ENCODE peak calls at places on chromosomes 3 and 15, in seven cellular contexts. S is HepG2, R is GM12878, N is H1, X is SK-N-SH, D is K562, L is GM12892. O is an unnamed sample.

GRCh38 chr3:61278713-61279112 is 27.5 kb upstream of the FHIT start:
- DNase-seq in N (no peak), S (no peak), X (no peak), L (no peak), D (no peak), R (no peak), O (no peak)

GRCh38 chr3:14148041-14148985 is 23.5 kb downstream of the TMEM43 start:
- DNase-seq in L (no peak), R (no peak), S (peak), X (peak), N (peak), D (no peak), O (no peak)

GRCh38 chr3:137509354-137510045 is 254.6 kb upstream of the SOX14 start:
- DNase-seq in S (peak), L (no peak), X (peak), D (no peak), R (no peak), N (no peak), O (no peak)

GRCh38 chr3:3031358-3031757 is 78.8 kb downstream of the IL5RA start:
- DNase-seq in L (no peak), D (no peak), S (no peak), R (no peak), N (no peak), X (no peak), O (no peak)

GRCh38 chr15:52042051-52042851 is 23.2 kb downstream of the MAPK6 start:
- DNase-seq in X (no peak), D (peak), R (no peak), S (no peak), L (no peak), N (no peak), O (no peak)

GRCh38 chr3:113218011-113218678 is 6.8 kb downstream of the BOC start:
- DNase-seq in D (no peak), N (no peak), L (no peak), R (no peak), S (peak), X (no peak), O (no peak)

GRCh38 chr15:43376017-43376705 is 5.3 kb downstream of the TUBGCP4 start:
- DNase-seq in S (peak), R (peak), L (peak), X (peak), D (peak), N (peak), O (peak)

GRCh38 chr15:84099181-84099580 is 136.4 kb upstream of the GOLGA6L4 start:
- DNase-seq in L (no peak), X (no peak), S (no peak), R (peak), N (no peak), D (no peak), O (no peak)

GRCh38 chr15:35170216-35170615 is 85.1 kb upstream of the NANOGP8 start:
- DNase-seq in D (no peak), S (no peak), X (no peak), L (no peak), N (no peak), R (no peak), O (no peak)

GRCh38 chr3:66181764-66182163 is 39.0 kb upstream of the SLC25A26 start:
- DNase-seq in S (no peak), R (no peak), L (no peak), D (no peak), X (no peak), N (no peak), O (no peak)

GRCh38 chr3:123663977-123664376 is 79.1 kb upstream of the HACD2 start:
- DNase-seq in R (no peak), X (no peak), N (no peak), S (no peak), D (no peak), L (no peak), O (no peak)

GRCh38 chr3:185930393-185931107 is 7.3 kb downstream of the TRA2B start:
- DNase-seq in R (no peak), S (no peak), L (no peak), D (no peak), X (no peak), N (no peak), O (no peak)

GRCh38 chr3:34942256-34942655 is 697.1 kb upstream of the ARPP21 start:
- DNase-seq in R (no peak), S (no peak), D (no peak), X (no peak), N (no peak), L (no peak), O (no peak)

GRCh38 chr3:137972401-137972800 is 37.6 kb upstream of the CLDN18 start:
- DNase-seq in N (no peak), R (no peak), X (no peak), D (no peak), S (no peak), L (no peak), O (no peak)

GRCh38 chr15:50669611-50670010 is 17.0 kb downstream of the TRPM7 start:
- DNase-seq in X (no peak), L (no peak), N (no peak), D (no peak), S (no peak), R (no peak), O (no peak)

GRCh38 chr3:171690291-171690690 is 120.0 kb downstream of the PLD1 start:
- DNase-seq in X (no peak), R (peak), D (no peak), L (no peak), N (no peak), S (no peak), O (no peak)

DNA sequence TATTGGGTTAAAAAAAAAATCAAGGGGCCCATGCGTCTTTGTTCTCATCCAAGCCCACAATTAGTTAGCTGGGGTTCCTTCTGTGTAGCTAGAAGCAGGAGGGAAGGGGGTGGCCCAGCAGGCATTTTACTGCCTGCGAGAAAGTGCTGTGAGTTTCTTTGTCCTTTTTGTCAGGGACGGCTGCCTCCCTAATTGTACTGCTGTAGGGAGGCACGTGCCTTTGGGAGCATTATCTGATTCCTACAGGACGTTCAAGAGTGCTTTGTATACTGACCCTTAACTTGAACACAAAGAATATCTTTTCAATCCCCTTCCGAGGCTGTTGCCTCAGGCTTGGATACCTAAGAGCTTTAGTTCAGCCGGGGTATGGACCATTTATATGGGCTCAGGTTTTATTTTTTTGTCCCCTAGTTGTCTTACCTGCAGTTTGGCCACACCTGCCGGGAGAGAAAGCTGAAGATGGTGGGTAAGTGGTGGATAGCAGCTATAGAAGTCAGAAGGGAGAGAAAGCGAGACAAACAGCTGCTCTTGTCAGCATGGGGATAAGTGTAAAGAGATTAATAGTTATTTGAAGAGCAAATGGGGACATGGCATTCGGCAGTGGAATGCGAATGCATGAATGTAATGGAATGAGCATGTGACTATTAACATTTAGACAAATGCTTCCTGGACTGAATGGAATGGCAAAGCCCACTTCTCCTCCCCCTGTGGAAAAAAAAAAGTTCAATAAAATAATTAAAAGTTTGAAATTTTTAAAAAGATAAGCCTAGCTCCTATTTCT is 175.2 kb downstream of the TP63 start:
- DNase-seq in N (no peak), L (no peak), R (no peak), S (no peak), X (no peak), D (no peak), O (no peak)
- TF ChIP-seq TAF1 in N (no peak), L (no peak), R (no peak), S (no peak), X (no peak), D (no peak), O (no peak)

GRCh38 chr3:51706788-51707731 is at the start of gene GRM2:
- DNase-seq in S (peak), D (peak), L (no peak), N (peak), R (no peak), X (peak), O (no peak)
- TF ChIP-seq TAF1 in S (no peak), D (no peak), L (no peak), N (peak), R (no peak), X (no peak), O (no peak)

GRCh38 chr3:151109401-151109800 is 23.9 kb downstream of the MED12L start:
- DNase-seq in D (no peak), S (peak), X (no peak), L (no peak), N (no peak), R (no peak), O (no peak)

GRCh38 chr3:151112731-151113130 is 27.3 kb downstream of the MED12L start:
- DNase-seq in R (no peak), S (no peak), N (no peak), D (no peak), L (no peak), X (no peak), O (no peak)

GRCh38 chr3:151107177-151107576 is 21.7 kb downstream of the MED12L start:
- DNase-seq in X (no peak), S (no peak), N (no peak), R (no peak), L (no peak), D (no peak), O (no peak)

GRCh38 chr3:151106311-151106710 is 20.8 kb downstream of the MED12L start:
- DNase-seq in L (no peak), X (no peak), R (no peak), S (no peak), D (no peak), N (no peak), O (no peak)

DNA sequence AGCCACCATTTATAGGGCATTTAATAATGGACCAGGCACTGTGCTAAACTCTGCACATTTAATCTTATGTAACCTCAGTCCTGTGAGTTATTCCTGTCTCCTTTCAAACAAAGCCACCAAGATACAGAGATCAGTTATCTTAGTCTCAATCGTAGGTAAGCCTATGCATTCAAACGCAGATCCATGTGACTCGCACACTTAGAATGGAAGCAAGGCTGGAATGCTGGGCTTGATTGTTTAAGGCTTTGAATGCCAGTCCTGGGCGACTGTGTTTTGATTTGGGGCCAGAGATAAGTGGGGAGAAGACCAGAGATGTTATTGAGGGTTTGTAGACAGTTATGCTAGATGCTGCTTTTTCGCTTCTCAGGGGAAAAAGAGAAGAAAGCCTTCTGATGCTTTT is 22.2 kb downstream of the MED12L start:
- DNase-seq in D (no peak), N (no peak), R (no peak), L (no peak), S (no peak), X (no peak), O (no peak)
- TF ChIP-seq TAF1 in D (no peak), N (no peak), R (no peak), L (no peak), S (no peak), X (no peak), O (no peak)

GRCh38 chr15:31471731-31472430 is 145.2 kb downstream of the KLF13 start:
- DNase-seq in N (no peak), D (no peak), S (no peak), R (no peak), L (no peak), X (no peak), O (no peak)
- TF ChIP-seq TAF1 in N (no peak), D (no peak), S (no peak), R (no peak), L (no peak), X (no peak), O (no peak)

GRCh38 chr3:72080101-72080500 is 295.2 kb upstream of the PROK2 start:
- DNase-seq in S (no peak), X (no peak), R (no peak), N (no peak), L (no peak), D (no peak), O (no peak)
- TF ChIP-seq TAF1 in S (no peak), X (no peak), R (no peak), N (no peak), L (no peak), D (no peak), O (no peak)

DNA sequence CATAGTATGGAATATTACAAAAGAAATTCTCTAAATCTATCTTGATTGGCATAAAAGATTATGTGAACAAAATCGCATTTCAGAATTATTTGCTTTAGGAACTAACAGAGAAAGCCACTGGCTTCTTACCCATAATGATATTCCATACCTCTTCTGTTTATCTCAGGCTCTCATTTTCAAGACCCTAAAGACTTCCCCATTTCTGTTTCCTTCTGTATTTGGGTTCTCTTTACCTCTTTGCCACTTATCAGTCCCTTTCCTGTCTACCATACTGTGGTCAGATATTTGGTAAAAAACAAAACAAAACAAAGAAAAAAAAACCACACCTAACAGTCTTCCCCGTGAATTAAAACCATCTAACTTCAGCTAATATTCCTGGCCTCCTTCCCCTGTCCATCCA is 108.5 kb downstream of the LRRC28 start:
- DNase-seq in L (no peak), N (no peak), R (no peak), D (no peak), S (no peak), X (no peak), O (no peak)
- TF ChIP-seq TAF1 in L (no peak), N (no peak), R (no peak), D (no peak), S (no peak), X (no peak), O (no peak)

GRCh38 chr3:106827515-106828213 is 549.6 kb upstream of the CCDC54 start:
- DNase-seq in N (no peak), R (no peak), D (no peak), L (no peak), S (no peak), X (no peak), O (no peak)

GRCh38 chr3:106823706-106824105 is 553.5 kb upstream of the CCDC54 start:
- DNase-seq in R (no peak), D (no peak), X (no peak), S (no peak), L (no peak), N (no peak), O (no peak)

GRCh38 chr3:106826861-106827311 is 550.4 kb upstream of the CCDC54 start:
- DNase-seq in R (no peak), D (no peak), S (no peak), X (peak), N (no peak), L (no peak), O (no peak)

GRCh38 chr3:106824856-106825255 is 552.4 kb upstream of the CCDC54 start:
- DNase-seq in S (peak), X (no peak), N (no peak), D (no peak), R (no peak), L (no peak), O (no peak)

DNA sequence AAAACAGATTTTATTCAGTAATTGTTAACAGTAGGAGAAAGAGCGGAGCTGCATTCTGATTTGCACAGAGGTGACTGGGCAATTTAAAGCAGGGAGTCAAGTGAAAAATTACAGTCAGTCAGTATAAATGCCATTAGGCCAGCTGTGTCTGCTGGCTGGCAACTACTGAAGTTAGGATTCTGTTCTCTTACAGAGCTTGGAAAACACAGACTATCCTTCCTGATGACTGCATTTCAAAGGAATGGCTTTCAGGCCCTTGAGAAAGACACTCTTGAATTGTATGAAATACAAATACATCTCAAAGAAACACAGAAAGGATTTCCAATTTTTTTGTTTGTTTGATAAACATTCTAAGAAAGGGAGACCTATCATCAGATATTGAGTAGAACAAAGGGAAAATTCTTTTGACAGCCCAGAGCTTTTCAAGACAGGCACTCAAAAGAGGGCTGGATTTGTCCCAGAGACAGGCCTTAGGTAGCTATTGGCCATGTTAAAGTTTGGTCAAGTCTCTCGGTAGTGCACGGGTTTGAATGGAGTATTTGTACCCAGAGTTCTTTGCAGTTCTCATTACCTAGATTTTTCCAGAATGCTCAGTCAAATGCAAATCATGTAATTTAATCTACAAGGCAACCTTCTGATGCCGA is 551.2 kb upstream of the CCDC54 start:
- DNase-seq in X (no peak), R (no peak), N (no peak), L (no peak), S (no peak), D (no peak), O (no peak)
- TF ChIP-seq TAF1 in X (no peak), R (no peak), N (no peak), L (no peak), S (no peak), D (no peak), O (no peak)

DNA sequence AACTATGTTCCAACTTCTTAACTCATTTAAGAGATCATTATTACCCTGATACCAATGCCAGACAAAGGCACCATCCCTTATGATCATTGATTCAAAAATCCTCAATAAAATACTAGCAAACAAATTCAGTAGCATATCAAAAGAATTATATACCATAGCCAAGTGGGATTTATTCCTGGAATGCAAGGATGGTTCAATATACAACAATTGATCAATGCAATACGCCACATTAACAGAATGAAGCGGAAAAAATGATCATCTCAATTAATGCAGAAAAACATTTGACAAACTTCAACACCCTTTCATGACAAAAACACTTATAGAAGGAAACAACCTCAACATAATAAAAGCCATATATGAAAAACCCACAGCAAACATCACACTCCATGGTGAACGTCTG is 4.7 kb upstream of the HTR3E start:
- DNase-seq in S (no peak), R (no peak), N (no peak), X (no peak), L (no peak), D (no peak), O (no peak)
- TF ChIP-seq TAF1 in S (no peak), R (no peak), N (no peak), X (no peak), L (no peak), D (no peak), O (no peak)

O was measured in GM12891.